ENCODE peak calls at places on chromosomes 16 and 17, in eight cellular contexts. Z is tibial artery, S is fibroblast of lung, W is esophagus muscularis mucosa, C is Peyer's patch, J is neural progenitor cell, A is IMR-90, E is BJ. M is an unnamed sample.

GRCh38 chr17:76735006-76735405 is 2.1 kb downstream of the SRSF2 start:
- DNase-seq in W (no peak), S (peak; percentile 53), E (no peak), J (peak; percentile 16), A (peak; percentile 53), Z (no peak), C (no peak), M (peak; percentile 51)

GRCh38 chr16:82967424-82967823 is 340.7 kb downstream of the CDH13 start:
- DNase-seq in E (no peak), Z (no peak), C (no peak), S (no peak), J (no peak), A (no peak), W (no peak), M (no peak)

GRCh38 chr17:39979865-39980401 is 674 bp upstream of the PSMD3 start:
- DNase-seq in A (peak; percentile 19), W (no peak), E (no peak), C (peak; percentile 55), Z (no peak), J (peak; percentile 67), S (no peak), M (no peak)

GRCh38 chr17:77322534-77323412 is 182.0 kb downstream of the SEC14L1 start:
- DNase-seq in Z (peak; percentile 98), J (peak; percentile 23), A (peak; percentile 99), W (no peak), C (peak; percentile 87), E (peak; percentile 96), S (peak; percentile 99), M (peak; percentile 99)

GRCh38 chr17:62778990-62779681 is 29.0 kb downstream of the MARCHF10 start:
- DNase-seq in A (peak; percentile 98), Z (no peak), W (no peak), C (peak; percentile 46), J (no peak), E (peak; percentile 91), S (peak; percentile 93), M (peak; percentile 94)

GRCh38 chr17:81491193-81491592 is 21.4 kb downstream of the ACTG1 start:
- DNase-seq in Z (no peak), S (no peak), W (no peak), C (peak; percentile 68), E (no peak), A (no peak), J (no peak), M (no peak)

GRCh38 chr16:31192856-31193642 is 9.5 kb downstream of the PYCARD start:
- DNase-seq in Z (no peak), E (no peak), C (no peak), J (no peak), S (no peak), A (no peak), W (no peak), M (no peak)

GRCh38 chr17:13704333-13704732 is 102.6 kb upstream of the HS3ST3A1 start:
- DNase-seq in A (peak; percentile 75), W (no peak), E (peak; percentile 26), C (no peak), J (no peak), S (peak; percentile 60), Z (no peak), M (no peak)

GRCh38 chr16:86059253-86060171 is 160.6 kb downstream of the IRF8 start:
- DNase-seq in S (peak; percentile 47), C (no peak), E (no peak), W (no peak), A (peak; percentile 11), J (no peak), Z (no peak), M (no peak)

GRCh38 chr17:48181653-48182052 is 74.1 kb downstream of the SNX11 start:
- DNase-seq in W (no peak), J (peak; percentile 60), Z (no peak), S (peak; percentile 25), C (peak; percentile 53), E (no peak), A (peak; percentile 2), M (peak; percentile 29)

GRCh38 chr16:12601290-12601900 is 202.3 kb downstream of the CPPED1 start:
- DNase-seq in C (peak; percentile 30), Z (peak; percentile 54), A (no peak), J (no peak), W (peak; percentile 60), E (no peak), S (no peak), M (no peak)

GRCh38 chr16:265711-266110 is 10.0 kb downstream of the RGS11 start:
- DNase-seq in C (peak; percentile 79), A (no peak), E (no peak), Z (no peak), J (no peak), S (no peak), W (no peak), M (no peak)

GRCh38 chr17:63919311-63919723 is 678 bp upstream of the GH1 start:
- DNase-seq in J (peak; percentile 75), C (peak; percentile 89), E (no peak), W (no peak), S (peak; percentile 49), A (peak; percentile 51), Z (no peak), M (peak; percentile 69)

GRCh38 chr17:17463821-17464220 is 13.0 kb upstream of the MED9 start:
- DNase-seq in A (no peak), W (no peak), C (no peak), J (no peak), E (no peak), Z (no peak), S (no peak), M (no peak)

GRCh38 chr17:38354466-38354865 is 2.8 kb downstream of the SOCS7 start:
- DNase-seq in W (no peak), S (no peak), Z (no peak), A (no peak), C (no peak), E (no peak), J (no peak), M (no peak)

GRCh38 chr16:49622421-49623402 is 233.2 kb downstream of the ZNF423 start:
- DNase-seq in E (no peak), C (no peak), A (no peak), S (no peak), W (no peak), Z (peak; percentile 54), J (no peak), M (no peak)

GRCh38 chr17:72518810-72519597 is 398.2 kb downstream of the SOX9 start:
- DNase-seq in C (peak; percentile 62), S (no peak), E (no peak), Z (no peak), J (no peak), A (no peak), W (no peak), M (no peak)

DNA sequence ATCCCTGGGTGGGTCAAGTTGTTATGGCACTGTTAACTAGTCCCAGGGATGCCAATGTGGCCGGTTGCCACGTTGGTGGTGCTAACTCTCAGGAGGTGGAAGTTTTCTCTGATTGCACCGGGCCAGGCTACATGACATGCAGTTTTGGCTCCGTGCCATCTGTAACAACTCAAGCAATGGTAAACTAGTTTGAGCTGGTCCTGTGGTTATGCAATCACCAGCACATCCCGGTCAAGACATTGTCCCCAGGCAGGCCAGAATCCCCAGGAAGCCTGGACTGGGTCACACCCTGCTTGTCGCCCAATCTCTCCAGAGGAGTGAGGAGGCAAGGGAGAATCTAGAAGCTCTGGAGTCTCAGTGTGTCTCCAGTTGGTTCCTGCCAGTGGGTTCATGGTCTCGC is 10.1 kb upstream of the CCL17 start:
- DNase-seq in J (no peak), Z (no peak), W (no peak), S (peak; percentile 15), E (no peak), C (no peak), A (no peak), M (peak; percentile 42)
- TF ChIP-seq CTCF in J (no peak), Z (no peak), W (no peak), S (no peak), E (no peak), C (no peak), A (no peak), M (no peak)

GRCh38 chr16:47144559-47144877 is 773 bp upstream of the NETO2 start:
- DNase-seq in Z (no peak), J (no peak), C (no peak), A (no peak), S (no peak), W (no peak), E (no peak), M (no peak)
- H3K4me3 ChIP-seq in Z (peak overlapping the region; percentile 41), J (peak overlapping the region; percentile 46), C (peak overlapping the region; percentile 75), A (peak overlapping the region; percentile 62), S (peak overlapping the region; percentile 32), W (peak overlapping the region; percentile 51), E (peak overlapping the region; percentile 55), M (peak overlapping the region; percentile 42)

GRCh38 chr16:11181242-11181888 is 74.6 kb downstream of the SOCS1 start:
- DNase-seq in A (no peak), S (no peak), J (no peak), C (no peak), E (no peak), W (no peak), Z (no peak), M (no peak)

GRCh38 chr16:11183951-11184350 is 72.1 kb downstream of the SOCS1 start:
- DNase-seq in E (no peak), S (no peak), J (no peak), W (no peak), A (no peak), C (no peak), Z (no peak), M (no peak)

GRCh38 chr16:11181889-11182279 is 74.1 kb downstream of the SOCS1 start:
- DNase-seq in A (peak; percentile 61), C (peak; percentile 67), W (no peak), Z (no peak), J (no peak), E (no peak), S (peak; percentile 34), M (no peak)

GRCh38 chr16:11182381-11182780 is 73.6 kb downstream of the SOCS1 start:
- DNase-seq in W (no peak), C (no peak), J (no peak), S (no peak), A (no peak), Z (no peak), E (no peak), M (no peak)

GRCh38 chr16:11183035-11183812 is 72.8 kb downstream of the SOCS1 start:
- DNase-seq in Z (no peak), W (no peak), E (no peak), C (peak; percentile 60), J (peak; percentile 56), A (no peak), S (no peak), M (no peak)
- TF ChIP-seq CTCF in Z (no peak), W (no peak), E (no peak), C (no peak), J (peak; percentile 27), A (no peak), S (no peak), M (no peak)

GRCh38 chr17:3533752-3534151 is 23.9 kb downstream of the TRPV3 start:
- DNase-seq in W (no peak), Z (no peak), C (no peak), J (no peak), A (no peak), S (no peak), E (no peak), M (no peak)

GRCh38 chr17:3534881-3535252 is 22.7 kb downstream of the TRPV3 start:
- DNase-seq in A (peak; percentile 10), W (no peak), C (no peak), S (peak; percentile 50), J (peak; percentile 59), Z (no peak), E (no peak), M (peak; percentile 74)

GRCh38 chr17:3536736-3537135 is 20.9 kb downstream of the TRPV3 start:
- DNase-seq in S (no peak), Z (no peak), J (no peak), C (no peak), W (no peak), A (no peak), E (no peak), M (no peak)

GRCh38 chr17:3532859-3533142 is 24.8 kb downstream of the TRPV3 start:
- DNase-seq in C (no peak), S (no peak), E (no peak), Z (peak; percentile 56), A (no peak), J (no peak), W (no peak), M (no peak)

GRCh38 chr17:3535253-3535995 is 22.2 kb downstream of the TRPV3 start:
- DNase-seq in A (peak; percentile 62), E (no peak), W (no peak), C (peak; percentile 69), J (peak; percentile 86), S (peak; percentile 81), Z (no peak), M (peak; percentile 77)
- H3K4me3 ChIP-seq in A (peak overlapping the region; percentile 46), E (peak overlapping the region; percentile 32), W (peak overlapping the region; percentile 42), C (peak overlapping the region; percentile 29), J (peak overlapping the region; percentile 45), S (no peak overlapping the region), Z (no peak overlapping the region), M (peak overlapping the region; percentile 35)